ENCODE peak calls at places on chromosomes 6 and 20, in eight cellular contexts. One of them, this sample, is unnamed.

GRCh38 chr6:158060447-158061360 is 79.0 kb downstream of the SYNJ2 start:
- DNase-seq in activated effector memory CD4-positive, alpha-beta T cell treated with Interleukin-2 at 50 U/mL for 16 hours: no peak
- DNase-seq in GM23248: peak
- DNase-seq in EL: peak
- DNase-seq in HFFc6: peak
- DNase-seq in amygdala: peak
- DNase-seq in T-helper 17 cell: no peak
- DNase-seq in T follicular helper cell: no peak
- DNase-seq in this sample: peak

GRCh38 chr6:40715501-40716403 is 128.6 kb upstream of the LRFN2 start:
- DNase-seq in activated effector memory CD4-positive, alpha-beta T cell treated with Interleukin-2 at 50 U/mL for 16 hours: no peak
- DNase-seq in GM23248: no peak
- DNase-seq in EL: no peak
- DNase-seq in HFFc6: no peak
- DNase-seq in amygdala: no peak
- DNase-seq in T-helper 17 cell: no peak
- DNase-seq in T follicular helper cell: no peak
- DNase-seq in this sample: no peak

GRCh38 chr20:57003012-57003411 is 263.4 kb downstream of the BMP7 start:
- DNase-seq in activated effector memory CD4-positive, alpha-beta T cell treated with Interleukin-2 at 50 U/mL for 16 hours: no peak
- DNase-seq in GM23248: no peak
- DNase-seq in EL: no peak
- DNase-seq in HFFc6: no peak
- DNase-seq in amygdala: no peak
- DNase-seq in T-helper 17 cell: no peak
- DNase-seq in T follicular helper cell: no peak
- DNase-seq in this sample: no peak

GRCh38 chr6:159152014-159152413 is 17.2 kb upstream of the FNDC1 start:
- DNase-seq in activated effector memory CD4-positive, alpha-beta T cell treated with Interleukin-2 at 50 U/mL for 16 hours: no peak
- DNase-seq in GM23248: peak
- DNase-seq in EL: no peak
- DNase-seq in HFFc6: no peak
- DNase-seq in amygdala: no peak
- DNase-seq in T-helper 17 cell: no peak
- DNase-seq in T follicular helper cell: no peak
- DNase-seq in this sample: no peak

GRCh38 chr6:170067923-170068360 is 222.9 kb downstream of the DLL1 start:
- DNase-seq in activated effector memory CD4-positive, alpha-beta T cell treated with Interleukin-2 at 50 U/mL for 16 hours: no peak
- DNase-seq in GM23248: no peak
- DNase-seq in EL: no peak
- DNase-seq in HFFc6: no peak
- DNase-seq in amygdala: no peak
- DNase-seq in T-helper 17 cell: no peak
- DNase-seq in T follicular helper cell: no peak
- DNase-seq in this sample: no peak

GRCh38 chr6:125835221-125835744 is 44.5 kb downstream of the NCOA7 start:
- DNase-seq in activated effector memory CD4-positive, alpha-beta T cell treated with Interleukin-2 at 50 U/mL for 16 hours: no peak
- DNase-seq in GM23248: peak
- DNase-seq in EL: no peak
- DNase-seq in HFFc6: peak
- DNase-seq in amygdala: no peak
- DNase-seq in T-helper 17 cell: no peak
- DNase-seq in T follicular helper cell: no peak
- DNase-seq in this sample: no peak

GRCh38 chr6:168884646-168885086 is 369.0 kb downstream of the THBS2 start:
- DNase-seq in activated effector memory CD4-positive, alpha-beta T cell treated with Interleukin-2 at 50 U/mL for 16 hours: peak
- DNase-seq in GM23248: peak
- DNase-seq in EL: peak
- DNase-seq in HFFc6: no peak
- DNase-seq in amygdala: peak
- DNase-seq in T-helper 17 cell: peak
- DNase-seq in T follicular helper cell: peak
- DNase-seq in this sample: peak

GRCh38 chr6:154749341-154749740 is 16.1 kb downstream of the SCAF8 start:
- DNase-seq in activated effector memory CD4-positive, alpha-beta T cell treated with Interleukin-2 at 50 U/mL for 16 hours: no peak
- DNase-seq in GM23248: no peak
- DNase-seq in EL: no peak
- DNase-seq in HFFc6: no peak
- DNase-seq in amygdala: no peak
- DNase-seq in T-helper 17 cell: no peak
- DNase-seq in T follicular helper cell: no peak
- DNase-seq in this sample: no peak

GRCh38 chr20:24994470-24995368 is 2.2 kb upstream of the APMAP start:
- DNase-seq in activated effector memory CD4-positive, alpha-beta T cell treated with Interleukin-2 at 50 U/mL for 16 hours: peak
- DNase-seq in GM23248: peak
- DNase-seq in EL: peak
- DNase-seq in HFFc6: peak
- DNase-seq in amygdala: peak
- DNase-seq in T-helper 17 cell: peak
- DNase-seq in T follicular helper cell: peak
- DNase-seq in this sample: peak

GRCh38 chr6:158324136-158324535 is 11.9 kb downstream of the TULP4 start:
- DNase-seq in activated effector memory CD4-positive, alpha-beta T cell treated with Interleukin-2 at 50 U/mL for 16 hours: no peak
- DNase-seq in GM23248: peak
- DNase-seq in EL: peak
- DNase-seq in HFFc6: peak
- DNase-seq in amygdala: no peak
- DNase-seq in T-helper 17 cell: no peak
- DNase-seq in T follicular helper cell: no peak
- DNase-seq in this sample: no peak

GRCh38 chr6:33419580-33420492 is at the start of gene SYNGAP1:
- DNase-seq in activated effector memory CD4-positive, alpha-beta T cell treated with Interleukin-2 at 50 U/mL for 16 hours: no peak
- DNase-seq in GM23248: peak
- DNase-seq in EL: peak
- DNase-seq in HFFc6: no peak
- DNase-seq in amygdala: peak
- DNase-seq in T-helper 17 cell: no peak
- DNase-seq in T follicular helper cell: no peak
- DNase-seq in this sample: peak

GRCh38 chr20:57582432-57583288 is 21.8 kb downstream of the PCK1 start:
- DNase-seq in activated effector memory CD4-positive, alpha-beta T cell treated with Interleukin-2 at 50 U/mL for 16 hours: no peak
- DNase-seq in GM23248: no peak
- DNase-seq in EL: no peak
- DNase-seq in HFFc6: no peak
- DNase-seq in amygdala: no peak
- DNase-seq in T-helper 17 cell: no peak
- DNase-seq in T follicular helper cell: no peak
- DNase-seq in this sample: no peak

GRCh38 chr20:3987296-3987695 is 28.1 kb downstream of the RNF24 start:
- DNase-seq in activated effector memory CD4-positive, alpha-beta T cell treated with Interleukin-2 at 50 U/mL for 16 hours: no peak
- DNase-seq in GM23248: peak
- DNase-seq in EL: no peak
- DNase-seq in HFFc6: no peak
- DNase-seq in amygdala: no peak
- DNase-seq in T-helper 17 cell: no peak
- DNase-seq in T follicular helper cell: no peak
- DNase-seq in this sample: no peak

GRCh38 chr6:75489025-75489424 is 4.6 kb downstream of the FILIP1 start:
- DNase-seq in activated effector memory CD4-positive, alpha-beta T cell treated with Interleukin-2 at 50 U/mL for 16 hours: no peak
- DNase-seq in GM23248: no peak
- DNase-seq in EL: no peak
- DNase-seq in HFFc6: no peak
- DNase-seq in amygdala: no peak
- DNase-seq in T-helper 17 cell: no peak
- DNase-seq in T follicular helper cell: no peak
- DNase-seq in this sample: no peak

GRCh38 chr6:154921482-154921881 is 73.6 kb upstream of the TIAM2 start:
- DNase-seq in activated effector memory CD4-positive, alpha-beta T cell treated with Interleukin-2 at 50 U/mL for 16 hours: no peak
- DNase-seq in GM23248: no peak
- DNase-seq in EL: no peak
- DNase-seq in HFFc6: no peak
- DNase-seq in amygdala: no peak
- DNase-seq in T-helper 17 cell: no peak
- DNase-seq in T follicular helper cell: no peak
- DNase-seq in this sample: no peak

GRCh38 chr20:63092660-63093215 is 86.0 kb upstream of the BHLHE23 start:
- DNase-seq in activated effector memory CD4-positive, alpha-beta T cell treated with Interleukin-2 at 50 U/mL for 16 hours: no peak
- DNase-seq in GM23248: no peak
- DNase-seq in EL: no peak
- DNase-seq in HFFc6: no peak
- DNase-seq in amygdala: no peak
- DNase-seq in T-helper 17 cell: peak
- DNase-seq in T follicular helper cell: no peak
- DNase-seq in this sample: peak

This sample was measured in posterior cingulate gyrus.